ENCODE peak calls at places on chromosomes 11 and 22, in nine cellular contexts. One of them, this sample, is unnamed.

GRCh38 chr22:29801796-29802195 is 34.6 kb downstream of the UQCR10 start:
- ATAC-seq in CD4-positive, alpha-beta T cell: no peak
- ATAC-seq in stimulated activated naive CD8-positive, alpha-beta T cell treated with anti-CD3 and anti-CD28 coated beads, Interleukin-15, amount 100 ng/mL, for 72 hours: no peak
- ATAC-seq in aorta: no peak
- ATAC-seq in HepG2: no peak
- ATAC-seq in activated T-cell treated with anti-CD3 and anti-CD28 coated beads, Interleukin-2, amount 50 U/mL, for 72 hours: no peak
- ATAC-seq in activated naive CD4-positive, alpha-beta T cell treated with anti-CD3 and anti-CD28 coated beads, Interleukin-2, amount 50 U/mL, for 72 hours: no peak
- ATAC-seq in left lung: no peak
- ATAC-seq in activated naive CD8-positive, alpha-beta T cell treated with anti-CD3 and anti-CD28 coated beads, Interleukin-2, amount 10 ng/mL, durations not matched to agents 7 days and 5 days: no peak
- ATAC-seq in this sample: no peak

GRCh38 chr11:71366076-71366475 is 82.1 kb downstream of the DHCR7 start:
- ATAC-seq in CD4-positive, alpha-beta T cell: no peak
- ATAC-seq in stimulated activated naive CD8-positive, alpha-beta T cell treated with anti-CD3 and anti-CD28 coated beads, Interleukin-15, amount 100 ng/mL, for 72 hours: no peak
- ATAC-seq in aorta: no peak
- ATAC-seq in HepG2: no peak
- ATAC-seq in activated T-cell treated with anti-CD3 and anti-CD28 coated beads, Interleukin-2, amount 50 U/mL, for 72 hours: no peak
- ATAC-seq in activated naive CD4-positive, alpha-beta T cell treated with anti-CD3 and anti-CD28 coated beads, Interleukin-2, amount 50 U/mL, for 72 hours: no peak
- ATAC-seq in left lung: no peak
- ATAC-seq in activated naive CD8-positive, alpha-beta T cell treated with anti-CD3 and anti-CD28 coated beads, Interleukin-2, amount 10 ng/mL, durations not matched to agents 7 days and 5 days: no peak
- ATAC-seq in this sample: no peak

GRCh38 chr22:36369004-36369921 is 18.5 kb downstream of the MYH9 start:
- ATAC-seq in CD4-positive, alpha-beta T cell: no peak
- ATAC-seq in stimulated activated naive CD8-positive, alpha-beta T cell treated with anti-CD3 and anti-CD28 coated beads, Interleukin-15, amount 100 ng/mL, for 72 hours: no peak
- ATAC-seq in aorta: no peak
- ATAC-seq in HepG2: peak
- ATAC-seq in activated T-cell treated with anti-CD3 and anti-CD28 coated beads, Interleukin-2, amount 50 U/mL, for 72 hours: peak
- ATAC-seq in activated naive CD4-positive, alpha-beta T cell treated with anti-CD3 and anti-CD28 coated beads, Interleukin-2, amount 50 U/mL, for 72 hours: no peak
- ATAC-seq in left lung: no peak
- ATAC-seq in activated naive CD8-positive, alpha-beta T cell treated with anti-CD3 and anti-CD28 coated beads, Interleukin-2, amount 10 ng/mL, durations not matched to agents 7 days and 5 days: no peak
- ATAC-seq in this sample: no peak

GRCh38 chr11:13053255-13053917 is 44.3 kb downstream of the RASSF10 start:
- ATAC-seq in CD4-positive, alpha-beta T cell: no peak
- ATAC-seq in stimulated activated naive CD8-positive, alpha-beta T cell treated with anti-CD3 and anti-CD28 coated beads, Interleukin-15, amount 100 ng/mL, for 72 hours: no peak
- ATAC-seq in aorta: no peak
- ATAC-seq in HepG2: no peak
- ATAC-seq in activated T-cell treated with anti-CD3 and anti-CD28 coated beads, Interleukin-2, amount 50 U/mL, for 72 hours: no peak
- ATAC-seq in activated naive CD4-positive, alpha-beta T cell treated with anti-CD3 and anti-CD28 coated beads, Interleukin-2, amount 50 U/mL, for 72 hours: no peak
- ATAC-seq in left lung: no peak
- ATAC-seq in activated naive CD8-positive, alpha-beta T cell treated with anti-CD3 and anti-CD28 coated beads, Interleukin-2, amount 10 ng/mL, durations not matched to agents 7 days and 5 days: no peak
- ATAC-seq in this sample: no peak

GRCh38 chr11:66363805-66364535 is 7.6 kb downstream of the SLC29A2 start:
- ATAC-seq in CD4-positive, alpha-beta T cell: peak
- ATAC-seq in stimulated activated naive CD8-positive, alpha-beta T cell treated with anti-CD3 and anti-CD28 coated beads, Interleukin-15, amount 100 ng/mL, for 72 hours: peak
- ATAC-seq in aorta: no peak
- ATAC-seq in HepG2: peak
- ATAC-seq in activated T-cell treated with anti-CD3 and anti-CD28 coated beads, Interleukin-2, amount 50 U/mL, for 72 hours: peak
- ATAC-seq in activated naive CD4-positive, alpha-beta T cell treated with anti-CD3 and anti-CD28 coated beads, Interleukin-2, amount 50 U/mL, for 72 hours: peak
- ATAC-seq in left lung: peak
- ATAC-seq in activated naive CD8-positive, alpha-beta T cell treated with anti-CD3 and anti-CD28 coated beads, Interleukin-2, amount 10 ng/mL, durations not matched to agents 7 days and 5 days: peak
- ATAC-seq in this sample: no peak

GRCh38 chr22:28958611-28959010 is 75.2 kb downstream of the ZNRF3 start:
- ATAC-seq in CD4-positive, alpha-beta T cell: no peak
- ATAC-seq in stimulated activated naive CD8-positive, alpha-beta T cell treated with anti-CD3 and anti-CD28 coated beads, Interleukin-15, amount 100 ng/mL, for 72 hours: no peak
- ATAC-seq in aorta: no peak
- ATAC-seq in HepG2: no peak
- ATAC-seq in activated T-cell treated with anti-CD3 and anti-CD28 coated beads, Interleukin-2, amount 50 U/mL, for 72 hours: no peak
- ATAC-seq in activated naive CD4-positive, alpha-beta T cell treated with anti-CD3 and anti-CD28 coated beads, Interleukin-2, amount 50 U/mL, for 72 hours: no peak
- ATAC-seq in left lung: no peak
- ATAC-seq in activated naive CD8-positive, alpha-beta T cell treated with anti-CD3 and anti-CD28 coated beads, Interleukin-2, amount 10 ng/mL, durations not matched to agents 7 days and 5 days: no peak
- ATAC-seq in this sample: no peak

GRCh38 chr22:46162771-46163170 is 12.4 kb downstream of the PPARA start:
- ATAC-seq in CD4-positive, alpha-beta T cell: no peak
- ATAC-seq in stimulated activated naive CD8-positive, alpha-beta T cell treated with anti-CD3 and anti-CD28 coated beads, Interleukin-15, amount 100 ng/mL, for 72 hours: no peak
- ATAC-seq in aorta: no peak
- ATAC-seq in HepG2: peak
- ATAC-seq in activated T-cell treated with anti-CD3 and anti-CD28 coated beads, Interleukin-2, amount 50 U/mL, for 72 hours: no peak
- ATAC-seq in activated naive CD4-positive, alpha-beta T cell treated with anti-CD3 and anti-CD28 coated beads, Interleukin-2, amount 50 U/mL, for 72 hours: no peak
- ATAC-seq in left lung: no peak
- ATAC-seq in activated naive CD8-positive, alpha-beta T cell treated with anti-CD3 and anti-CD28 coated beads, Interleukin-2, amount 10 ng/mL, durations not matched to agents 7 days and 5 days: no peak
- ATAC-seq in this sample: no peak

GRCh38 chr11:35038211-35038930 is 100.6 kb upstream of the CD44 start:
- ATAC-seq in CD4-positive, alpha-beta T cell: no peak
- ATAC-seq in stimulated activated naive CD8-positive, alpha-beta T cell treated with anti-CD3 and anti-CD28 coated beads, Interleukin-15, amount 100 ng/mL, for 72 hours: peak
- ATAC-seq in aorta: no peak
- ATAC-seq in HepG2: no peak
- ATAC-seq in activated T-cell treated with anti-CD3 and anti-CD28 coated beads, Interleukin-2, amount 50 U/mL, for 72 hours: no peak
- ATAC-seq in activated naive CD4-positive, alpha-beta T cell treated with anti-CD3 and anti-CD28 coated beads, Interleukin-2, amount 50 U/mL, for 72 hours: no peak
- ATAC-seq in left lung: no peak
- ATAC-seq in activated naive CD8-positive, alpha-beta T cell treated with anti-CD3 and anti-CD28 coated beads, Interleukin-2, amount 10 ng/mL, durations not matched to agents 7 days and 5 days: no peak
- ATAC-seq in this sample: no peak

GRCh38 chr11:134272381-134273316 is 3.5 kb upstream of the GLB1L3 start:
- ATAC-seq in CD4-positive, alpha-beta T cell: no peak
- ATAC-seq in stimulated activated naive CD8-positive, alpha-beta T cell treated with anti-CD3 and anti-CD28 coated beads, Interleukin-15, amount 100 ng/mL, for 72 hours: no peak
- ATAC-seq in aorta: no peak
- ATAC-seq in HepG2: peak
- ATAC-seq in activated T-cell treated with anti-CD3 and anti-CD28 coated beads, Interleukin-2, amount 50 U/mL, for 72 hours: no peak
- ATAC-seq in activated naive CD4-positive, alpha-beta T cell treated with anti-CD3 and anti-CD28 coated beads, Interleukin-2, amount 50 U/mL, for 72 hours: no peak
- ATAC-seq in left lung: no peak
- ATAC-seq in activated naive CD8-positive, alpha-beta T cell treated with anti-CD3 and anti-CD28 coated beads, Interleukin-2, amount 10 ng/mL, durations not matched to agents 7 days and 5 days: no peak
- ATAC-seq in this sample: no peak

GRCh38 chr11:110857885-110858555 is 145.8 kb upstream of the ARHGAP20 start:
- ATAC-seq in CD4-positive, alpha-beta T cell: no peak
- ATAC-seq in stimulated activated naive CD8-positive, alpha-beta T cell treated with anti-CD3 and anti-CD28 coated beads, Interleukin-15, amount 100 ng/mL, for 72 hours: no peak
- ATAC-seq in aorta: peak
- ATAC-seq in HepG2: no peak
- ATAC-seq in activated T-cell treated with anti-CD3 and anti-CD28 coated beads, Interleukin-2, amount 50 U/mL, for 72 hours: no peak
- ATAC-seq in activated naive CD4-positive, alpha-beta T cell treated with anti-CD3 and anti-CD28 coated beads, Interleukin-2, amount 50 U/mL, for 72 hours: no peak
- ATAC-seq in left lung: peak
- ATAC-seq in activated naive CD8-positive, alpha-beta T cell treated with anti-CD3 and anti-CD28 coated beads, Interleukin-2, amount 10 ng/mL, durations not matched to agents 7 days and 5 days: no peak
- ATAC-seq in this sample: peak

GRCh38 chr11:114197799-114198500 is 98.2 kb upstream of the NNMT start:
- ATAC-seq in CD4-positive, alpha-beta T cell: no peak
- ATAC-seq in stimulated activated naive CD8-positive, alpha-beta T cell treated with anti-CD3 and anti-CD28 coated beads, Interleukin-15, amount 100 ng/mL, for 72 hours: no peak
- ATAC-seq in aorta: peak
- ATAC-seq in HepG2: no peak
- ATAC-seq in activated T-cell treated with anti-CD3 and anti-CD28 coated beads, Interleukin-2, amount 50 U/mL, for 72 hours: no peak
- ATAC-seq in activated naive CD4-positive, alpha-beta T cell treated with anti-CD3 and anti-CD28 coated beads, Interleukin-2, amount 50 U/mL, for 72 hours: no peak
- ATAC-seq in left lung: peak
- ATAC-seq in activated naive CD8-positive, alpha-beta T cell treated with anti-CD3 and anti-CD28 coated beads, Interleukin-2, amount 10 ng/mL, durations not matched to agents 7 days and 5 days: no peak
- ATAC-seq in this sample: no peak

GRCh38 chr11:26947379-26947844 is 46.5 kb upstream of the FIBIN start:
- ATAC-seq in CD4-positive, alpha-beta T cell: no peak
- ATAC-seq in stimulated activated naive CD8-positive, alpha-beta T cell treated with anti-CD3 and anti-CD28 coated beads, Interleukin-15, amount 100 ng/mL, for 72 hours: no peak
- ATAC-seq in aorta: peak
- ATAC-seq in HepG2: no peak
- ATAC-seq in activated T-cell treated with anti-CD3 and anti-CD28 coated beads, Interleukin-2, amount 50 U/mL, for 72 hours: no peak
- ATAC-seq in activated naive CD4-positive, alpha-beta T cell treated with anti-CD3 and anti-CD28 coated beads, Interleukin-2, amount 50 U/mL, for 72 hours: no peak
- ATAC-seq in left lung: peak
- ATAC-seq in activated naive CD8-positive, alpha-beta T cell treated with anti-CD3 and anti-CD28 coated beads, Interleukin-2, amount 10 ng/mL, durations not matched to agents 7 days and 5 days: no peak
- ATAC-seq in this sample: no peak

GRCh38 chr22:22109693-22110466 is 127.3 kb upstream of the TOP3B start:
- ATAC-seq in CD4-positive, alpha-beta T cell: no peak
- ATAC-seq in stimulated activated naive CD8-positive, alpha-beta T cell treated with anti-CD3 and anti-CD28 coated beads, Interleukin-15, amount 100 ng/mL, for 72 hours: no peak
- ATAC-seq in aorta: no peak
- ATAC-seq in HepG2: peak
- ATAC-seq in activated T-cell treated with anti-CD3 and anti-CD28 coated beads, Interleukin-2, amount 50 U/mL, for 72 hours: no peak
- ATAC-seq in activated naive CD4-positive, alpha-beta T cell treated with anti-CD3 and anti-CD28 coated beads, Interleukin-2, amount 50 U/mL, for 72 hours: no peak
- ATAC-seq in left lung: no peak
- ATAC-seq in activated naive CD8-positive, alpha-beta T cell treated with anti-CD3 and anti-CD28 coated beads, Interleukin-2, amount 10 ng/mL, durations not matched to agents 7 days and 5 days: no peak
- ATAC-seq in this sample: no peak

GRCh38 chr11:127943763-127944162 is 643.6 kb downstream of the ETS1 start:
- ATAC-seq in CD4-positive, alpha-beta T cell: no peak
- ATAC-seq in stimulated activated naive CD8-positive, alpha-beta T cell treated with anti-CD3 and anti-CD28 coated beads, Interleukin-15, amount 100 ng/mL, for 72 hours: peak
- ATAC-seq in aorta: no peak
- ATAC-seq in HepG2: no peak
- ATAC-seq in activated T-cell treated with anti-CD3 and anti-CD28 coated beads, Interleukin-2, amount 50 U/mL, for 72 hours: peak
- ATAC-seq in activated naive CD4-positive, alpha-beta T cell treated with anti-CD3 and anti-CD28 coated beads, Interleukin-2, amount 50 U/mL, for 72 hours: peak
- ATAC-seq in left lung: no peak
- ATAC-seq in activated naive CD8-positive, alpha-beta T cell treated with anti-CD3 and anti-CD28 coated beads, Interleukin-2, amount 10 ng/mL, durations not matched to agents 7 days and 5 days: no peak
- ATAC-seq in this sample: no peak

GRCh38 chr11:121358775-121359174 is 66.2 kb downstream of the SC5D start:
- ATAC-seq in CD4-positive, alpha-beta T cell: no peak
- ATAC-seq in stimulated activated naive CD8-positive, alpha-beta T cell treated with anti-CD3 and anti-CD28 coated beads, Interleukin-15, amount 100 ng/mL, for 72 hours: no peak
- ATAC-seq in aorta: no peak
- ATAC-seq in HepG2: no peak
- ATAC-seq in activated T-cell treated with anti-CD3 and anti-CD28 coated beads, Interleukin-2, amount 50 U/mL, for 72 hours: no peak
- ATAC-seq in activated naive CD4-positive, alpha-beta T cell treated with anti-CD3 and anti-CD28 coated beads, Interleukin-2, amount 50 U/mL, for 72 hours: no peak
- ATAC-seq in left lung: no peak
- ATAC-seq in activated naive CD8-positive, alpha-beta T cell treated with anti-CD3 and anti-CD28 coated beads, Interleukin-2, amount 10 ng/mL, durations not matched to agents 7 days and 5 days: no peak
- ATAC-seq in this sample: no peak

GRCh38 chr11:61447601-61448551 is 18.0 kb downstream of the SDHAF2 start:
- ATAC-seq in CD4-positive, alpha-beta T cell: no peak
- ATAC-seq in stimulated activated naive CD8-positive, alpha-beta T cell treated with anti-CD3 and anti-CD28 coated beads, Interleukin-15, amount 100 ng/mL, for 72 hours: peak
- ATAC-seq in aorta: no peak
- ATAC-seq in HepG2: no peak
- ATAC-seq in activated T-cell treated with anti-CD3 and anti-CD28 coated beads, Interleukin-2, amount 50 U/mL, for 72 hours: peak
- ATAC-seq in activated naive CD4-positive, alpha-beta T cell treated with anti-CD3 and anti-CD28 coated beads, Interleukin-2, amount 50 U/mL, for 72 hours: peak
- ATAC-seq in left lung: no peak
- ATAC-seq in activated naive CD8-positive, alpha-beta T cell treated with anti-CD3 and anti-CD28 coated beads, Interleukin-2, amount 10 ng/mL, durations not matched to agents 7 days and 5 days: no peak
- ATAC-seq in this sample: no peak

GRCh38 chr11:70371241-70371640 is 27.1 kb upstream of the CTTN start:
- ATAC-seq in CD4-positive, alpha-beta T cell: no peak
- ATAC-seq in stimulated activated naive CD8-positive, alpha-beta T cell treated with anti-CD3 and anti-CD28 coated beads, Interleukin-15, amount 100 ng/mL, for 72 hours: no peak
- ATAC-seq in aorta: peak
- ATAC-seq in HepG2: no peak
- ATAC-seq in activated T-cell treated with anti-CD3 and anti-CD28 coated beads, Interleukin-2, amount 50 U/mL, for 72 hours: no peak
- ATAC-seq in activated naive CD4-positive, alpha-beta T cell treated with anti-CD3 and anti-CD28 coated beads, Interleukin-2, amount 50 U/mL, for 72 hours: no peak
- ATAC-seq in left lung: peak
- ATAC-seq in activated naive CD8-positive, alpha-beta T cell treated with anti-CD3 and anti-CD28 coated beads, Interleukin-2, amount 10 ng/mL, durations not matched to agents 7 days and 5 days: no peak
- ATAC-seq in this sample: no peak

GRCh38 chr22:49789289-49790141 is 38.2 kb downstream of the BRD1 start:
- ATAC-seq in CD4-positive, alpha-beta T cell: peak
- ATAC-seq in stimulated activated naive CD8-positive, alpha-beta T cell treated with anti-CD3 and anti-CD28 coated beads, Interleukin-15, amount 100 ng/mL, for 72 hours: peak
- ATAC-seq in aorta: peak
- ATAC-seq in HepG2: peak
- ATAC-seq in activated T-cell treated with anti-CD3 and anti-CD28 coated beads, Interleukin-2, amount 50 U/mL, for 72 hours: peak
- ATAC-seq in activated naive CD4-positive, alpha-beta T cell treated with anti-CD3 and anti-CD28 coated beads, Interleukin-2, amount 50 U/mL, for 72 hours: peak
- ATAC-seq in left lung: peak
- ATAC-seq in activated naive CD8-positive, alpha-beta T cell treated with anti-CD3 and anti-CD28 coated beads, Interleukin-2, amount 10 ng/mL, durations not matched to agents 7 days and 5 days: peak
- ATAC-seq in this sample: no peak

GRCh38 chr22:30344447-30345200 is 12.1 kb downstream of the SF3A1 start:
- ATAC-seq in CD4-positive, alpha-beta T cell: peak
- ATAC-seq in stimulated activated naive CD8-positive, alpha-beta T cell treated with anti-CD3 and anti-CD28 coated beads, Interleukin-15, amount 100 ng/mL, for 72 hours: no peak
- ATAC-seq in aorta: no peak
- ATAC-seq in HepG2: no peak
- ATAC-seq in activated T-cell treated with anti-CD3 and anti-CD28 coated beads, Interleukin-2, amount 50 U/mL, for 72 hours: peak
- ATAC-seq in activated naive CD4-positive, alpha-beta T cell treated with anti-CD3 and anti-CD28 coated beads, Interleukin-2, amount 50 U/mL, for 72 hours: peak
- ATAC-seq in left lung: no peak
- ATAC-seq in activated naive CD8-positive, alpha-beta T cell treated with anti-CD3 and anti-CD28 coated beads, Interleukin-2, amount 10 ng/mL, durations not matched to agents 7 days and 5 days: no peak
- ATAC-seq in this sample: no peak

This sample was measured in stimulated activated memory B cell treated with anti-CD40 and anti-IgM and Interleukin-4, amounts not matched to agents 10 μg/mL and 1 μg/mL and 100 μg/mL, for 72 hours.